ENCODE peak calls at places on chromosomes 7 and 10, in four cellular contexts. One of them, this sample, is unnamed.
A peak's percentile ranks its signal among the peaks of the same experiment; 100 is the strongest.

GRCh38 chr7:25953859-25954258 is 198.1 kb upstream of the NFE2L3 start:
- DNase-seq in T-cell: no peak
- DNase-seq in NCI-H460: no peak
- DNase-seq in psoas muscle: no peak
- DNase-seq in this sample: no peak

GRCh38 chr10:88493676-88494483 is 89.2 kb downstream of the RNLS start:
- DNase-seq in T-cell: no peak
- DNase-seq in NCI-H460: no peak
- DNase-seq in psoas muscle: no peak
- DNase-seq in this sample: no peak

GRCh38 chr10:47254611-47255010 is 45.4 kb upstream of the GDF10 start:
- DNase-seq in T-cell: no peak
- DNase-seq in NCI-H460: no peak
- DNase-seq in psoas muscle: no peak
- DNase-seq in this sample: no peak

GRCh38 chr7:7051221-7051877 is 131.0 kb upstream of the C1GALT1 start:
- DNase-seq in T-cell: no peak
- DNase-seq in NCI-H460: no peak
- DNase-seq in psoas muscle: no peak
- DNase-seq in this sample: peak; percentile 17

GRCh38 chr10:7205656-7206055 is 205.2 kb downstream of the SFMBT2 start:
- DNase-seq in T-cell: no peak
- DNase-seq in NCI-H460: no peak
- DNase-seq in psoas muscle: no peak
- DNase-seq in this sample: no peak

GRCh38 chr7:105454921-105455320 is 66.2 kb upstream of the SRPK2 start:
- DNase-seq in T-cell: no peak
- DNase-seq in NCI-H460: no peak
- DNase-seq in psoas muscle: no peak
- DNase-seq in this sample: peak; percentile 51

GRCh38 chr10:122290833-122291532 is 19.9 kb downstream of the BTBD16 start:
- DNase-seq in T-cell: no peak
- DNase-seq in NCI-H460: no peak
- DNase-seq in psoas muscle: no peak
- DNase-seq in this sample: no peak

GRCh38 chr7:150357771-150358427 is 10.7 kb upstream of the REPIN1 start:
- DNase-seq in T-cell: no peak
- DNase-seq in NCI-H460: no peak
- DNase-seq in psoas muscle: no peak
- DNase-seq in this sample: no peak

GRCh38 chr10:78255796-78256638 is 222.4 kb downstream of the RPS24 start:
- DNase-seq in T-cell: no peak
- DNase-seq in NCI-H460: peak; percentile 98
- DNase-seq in psoas muscle: peak; percentile 59
- DNase-seq in this sample: peak; percentile 99

GRCh38 chr7:128164061-128164954 is 76.8 kb upstream of the LEP start:
- DNase-seq in T-cell: no peak
- DNase-seq in NCI-H460: no peak
- DNase-seq in psoas muscle: no peak
- DNase-seq in this sample: peak; percentile 94

GRCh38 chr7:126578338-126578737 is 674.4 kb downstream of the GRM8 start:
- DNase-seq in T-cell: no peak
- DNase-seq in NCI-H460: no peak
- DNase-seq in psoas muscle: no peak
- DNase-seq in this sample: no peak

This sample was measured in renal cortical epithelial cell.